ENCODE peak calls at places on chromosomes 4 and X, in eight cellular contexts. V is mucosa of descending colon; O is natural killer cell; A is Panc1; Y is central memory CD8-positive, alpha-beta T cell; G is activated naive CD8-positive, alpha-beta T cell treated with anti-CD3 and anti-CD28 coated beads, Interleukin-2, amount 10 ng/mL, durations not matched to agents 7 days and 5 days; Z is right lobe of liver; L is effector memory CD8-positive, alpha-beta T cell. M is an unnamed sample.

GRCh38 chr4:128299848-128300247 is 12.2 kb upstream of the PGRMC2 start:
- ATAC-seq in V (no peak), O (no peak), A (no peak), Y (no peak), G (no peak), Z (no peak), L (no peak), M (no peak)

GRCh38 chr4:65341557-65341956 is 328.7 kb downstream of the EPHA5 start:
- ATAC-seq in V (no peak), O (no peak), A (no peak), Y (no peak), G (no peak), Z (no peak), L (no peak), M (no peak)

GRCh38 chrX:47061238-47061919 is 16.9 kb upstream of the RGN start:
- ATAC-seq in V (no peak), O (no peak), A (no peak), Y (no peak), G (no peak), Z (peak), L (no peak), M (no peak)

GRCh38 chrX:31199051-31199769 is 127.4 kb upstream of the FTHL17 start:
- ATAC-seq in V (peak), O (no peak), A (no peak), Y (no peak), G (no peak), Z (no peak), L (no peak), M (no peak)

GRCh38 chr4:184684491-184685189 is 35.1 kb downstream of the PRIMPOL start:
- ATAC-seq in V (peak), O (peak), A (no peak), Y (peak), G (no peak), Z (no peak), L (no peak), M (no peak)

GRCh38 chrX:119015407-119016242 is 41.2 kb downstream of the LONRF3 start:
- ATAC-seq in V (peak), O (no peak), A (peak), Y (no peak), G (peak), Z (peak), L (peak), M (peak)

GRCh38 chrX:129636175-129636681 is 18.5 kb downstream of the APLN start:
- ATAC-seq in V (peak), O (no peak), A (no peak), Y (no peak), G (no peak), Z (no peak), L (no peak), M (peak)

GRCh38 chr4:169940460-169940859 is 85.7 kb downstream of the MFAP3L start:
- ATAC-seq in V (no peak), O (no peak), A (no peak), Y (no peak), G (no peak), Z (peak), L (no peak), M (no peak)

GRCh38 chr4:184968784-184969201 is 49.5 kb upstream of the HELT start:
- ATAC-seq in V (peak), O (peak), A (no peak), Y (no peak), G (no peak), Z (peak), L (no peak), M (peak)

GRCh38 chrX:107454302-107454701 is 4.8 kb downstream of the FRMPD3 start:
- ATAC-seq in V (peak), O (peak), A (no peak), Y (peak), G (peak), Z (no peak), L (peak), M (peak)

GRCh38 chr4:26362745-26363439 is 42.1 kb downstream of the RBPJ start:
- ATAC-seq in V (no peak), O (no peak), A (no peak), Y (no peak), G (peak), Z (no peak), L (no peak), M (no peak)

GRCh38 chr4:61541474-61541873 is 341.3 kb downstream of the ADGRL3 start:
- ATAC-seq in V (peak), O (no peak), A (no peak), Y (no peak), G (no peak), Z (peak), L (no peak), M (no peak)

GRCh38 chr4:94640151-94640550 is 117.6 kb upstream of the BMPR1B start:
- ATAC-seq in V (no peak), O (no peak), A (no peak), Y (no peak), G (no peak), Z (no peak), L (no peak), M (no peak)

GRCh38 chrX:131067216-131067615 is 9.1 kb downstream of the ARHGAP36 start:
- ATAC-seq in V (no peak), O (no peak), A (no peak), Y (no peak), G (no peak), Z (no peak), L (no peak), M (no peak)

GRCh38 chr4:26161030-26161824 is 159.6 kb upstream of the RBPJ start:
- ATAC-seq in V (peak), O (no peak), A (peak), Y (no peak), G (peak), Z (no peak), L (peak), M (no peak)

GRCh38 chrX:139949703-139950102 is 15.6 kb downstream of the CXorf66 start:
- ATAC-seq in V (no peak), O (no peak), A (no peak), Y (no peak), G (no peak), Z (no peak), L (no peak), M (no peak)

GRCh38 chr4:186243331-186243730 is 16.0 kb downstream of the KLKB1 start:
- ATAC-seq in V (no peak), O (no peak), A (no peak), Y (no peak), G (no peak), Z (no peak), L (no peak), M (no peak)

GRCh38 chr4:96913437-96914075 is 1073.7 kb downstream of the PDHA2 start:
- ATAC-seq in V (no peak), O (no peak), A (no peak), Y (no peak), G (no peak), Z (no peak), L (no peak), M (no peak)

GRCh38 chr4:61273237-61273636 is 73.1 kb downstream of the ADGRL3 start:
- ATAC-seq in V (peak), O (no peak), A (no peak), Y (no peak), G (no peak), Z (no peak), L (no peak), M (no peak)

GRCh38 chr4:110867981-110868380 is 245.1 kb upstream of the PITX2 start:
- ATAC-seq in V (no peak), O (no peak), A (no peak), Y (no peak), G (no peak), Z (no peak), L (no peak), M (no peak)

GRCh38 chr4:85720736-85721135 is 245.8 kb downstream of the ARHGAP24 start:
- ATAC-seq in V (no peak), O (no peak), A (no peak), Y (no peak), G (no peak), Z (no peak), L (no peak), M (peak)

GRCh38 chrX:9758239-9758638 is 7.4 kb downstream of the GPR143 start:
- ATAC-seq in V (no peak), O (no peak), A (no peak), Y (no peak), G (no peak), Z (no peak), L (no peak), M (no peak)